ENCODE peak calls at places on chromosomes 16 and 17, in four cellular contexts. P is upper lobe of right lung, X is adipocyte, R is lung. J is an unnamed sample. For H3K4me1, the result is how much of the 10 kb centered on the place peaks cover.

GRCh38 chr16:66486773-66487579 is 59.9 kb downstream of the BEAN1 start:
- DNase-seq in X (peak), P (no peak), R (no peak), J (peak)

GRCh38 chr16:11383481-11384183 is 38.4 kb downstream of the RMI2 start:
- DNase-seq in P (peak), R (no peak), X (no peak), J (no peak)

GRCh38 chr16:51313204-51313603 is 162.1 kb upstream of the SALL1 start:
- DNase-seq in P (no peak), R (no peak), X (no peak), J (no peak)

GRCh38 chr16:69434066-69434465 is 9.6 kb downstream of the CYB5B start:
- DNase-seq in R (no peak), P (no peak), X (no peak), J (no peak)

GRCh38 chr16:71426069-71426879 is 15.6 kb downstream of the TLE7 start:
- DNase-seq in R (no peak), P (peak), X (peak), J (peak)

GRCh38 chr16:10240854-10241613 is 58.8 kb upstream of the GRIN2A start:
- DNase-seq in P (no peak), R (no peak), X (no peak), J (no peak)

GRCh38 chr17:3827124-3827773 is 18.8 kb downstream of the NCBP3 start:
- DNase-seq in P (no peak), X (peak), R (peak), J (peak)

GRCh38 chr17:71821512-71821911 is 299.3 kb upstream of the SOX9 start:
- DNase-seq in P (no peak), X (no peak), R (no peak), J (no peak)

GRCh38 chr17:68771867-68772515 is 170.8 kb upstream of the FAM20A start:
- DNase-seq in P (no peak), R (no peak), X (peak), J (peak)

GRCh38 chr16:80285089-80285488 is 255.7 kb upstream of the DYNLRB2 start:
- DNase-seq in P (no peak), R (no peak), X (peak), J (no peak)

GRCh38 chr16:23835390-23836077 is at the start of gene PRKCB:
- DNase-seq in X (peak), P (peak), R (peak), J (peak)

GRCh38 chr16:7744546-7745294 is 412.1 kb downstream of the RBFOX1 start:
- DNase-seq in X (no peak), R (no peak), P (no peak), J (no peak)

GRCh38 chr16:13633381-13633861 is 286.5 kb upstream of the ERCC4 start:
- DNase-seq in X (no peak), P (no peak), R (no peak), J (no peak)

GRCh38 chr16:24054649-24055560 is 201.2 kb upstream of the CACNG3 start:
- DNase-seq in X (no peak), R (no peak), P (no peak), J (no peak)

GRCh38 chr17:57921342-57921741 is 33.9 kb downstream of the CUEDC1 start:
- DNase-seq in P (no peak), R (no peak), X (peak), J (no peak)

GRCh38 chr17:78416311-78416711 is 37.9 kb downstream of the PGS1 start:
- DNase-seq in P (no peak), R (no peak), X (no peak), J (peak)

GRCh38 chr17:78416791-78417530 is 38.5 kb downstream of the PGS1 start:
- DNase-seq in P (no peak), X (no peak), R (peak), J (peak)

GRCh38 chr17:78415821-78416301 is 37.4 kb downstream of the PGS1 start:
- DNase-seq in X (no peak), P (no peak), R (no peak), J (peak)

GRCh38 chr17:78412403-78412802 is 34.0 kb downstream of the PGS1 start:
- DNase-seq in R (no peak), P (peak), X (no peak), J (no peak)

GRCh38 chr17:78414178-78415162 is 36.0 kb downstream of the PGS1 start:
- DNase-seq in X (no peak), P (no peak), R (no peak), J (no peak)
- H3K4me1 ChIP-seq in X (half or more), P (half or more), R (under half), J (under half)

GRCh38 chr16:84628226-84628731 is 10.4 kb upstream of the COTL1 start:
- DNase-seq in R (no peak), X (no peak), P (no peak), J (no peak)
- H3K4me1 ChIP-seq in R (under half), X (under half), P (under half), J (under half)

GRCh38 chr17:17710728-17711541 is 29.7 kb downstream of the RAI1 start:
- DNase-seq in X (peak), P (peak), R (peak), J (peak)

GRCh38 chr17:17713839-17714238 is 32.6 kb downstream of the RAI1 start:
- DNase-seq in X (peak), R (peak), P (peak), J (no peak)

GRCh38 chr17:17714261-17714866 is 33.1 kb downstream of the RAI1 start:
- DNase-seq in R (no peak), P (no peak), X (peak), J (no peak)

GRCh38 chr17:17711708-17712141 is 30.5 kb downstream of the RAI1 start:
- DNase-seq in X (peak), P (no peak), R (no peak), J (no peak)

DNA sequence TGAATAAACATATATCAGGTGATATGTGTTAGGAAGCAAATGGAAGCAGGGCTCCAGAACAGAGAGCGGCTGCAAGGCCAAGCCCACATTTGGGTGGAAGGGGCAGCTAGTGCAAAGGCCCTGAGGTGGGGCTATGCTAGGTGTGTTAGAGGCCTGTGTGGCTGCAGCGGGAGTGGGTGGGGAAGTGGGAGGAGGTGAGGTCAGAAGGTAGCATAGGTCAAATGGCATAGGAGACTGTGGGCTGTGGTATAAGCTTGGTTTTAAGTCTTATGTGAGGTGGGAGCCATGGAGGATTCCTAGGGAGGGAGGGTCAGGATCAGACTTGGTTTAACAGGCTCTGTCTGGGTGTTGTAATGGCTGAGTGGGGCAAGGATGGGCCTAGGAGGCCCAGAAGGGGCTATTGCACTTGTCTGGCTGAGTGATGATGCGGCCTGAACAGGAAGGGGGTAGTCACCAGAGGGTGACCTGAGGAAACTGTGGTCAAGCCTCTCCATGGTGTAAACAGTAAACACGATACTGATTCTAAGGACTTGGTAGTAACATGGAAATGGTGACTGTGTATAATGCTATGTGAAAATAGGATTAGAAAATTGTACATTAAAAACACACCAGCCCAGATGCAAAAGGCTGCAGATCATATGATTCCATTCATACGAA is 31.1 kb downstream of the RAI1 start:
- DNase-seq in P (no peak), X (peak), R (no peak), J (peak)
- H3K4me1 ChIP-seq in P (half or more), X (under half), R (under half), J (under half)

GRCh38 chr17:59373879-59374495 is 42.5 kb downstream of the YPEL2 start:
- DNase-seq in P (no peak), R (no peak), X (peak), J (no peak)
- H3K4me1 ChIP-seq in P (half or more), R (half or more), X (half or more), J (half or more)

GRCh38 chr17:63496663-63497400 is 20.0 kb downstream of the ACE start:
- DNase-seq in X (no peak), R (no peak), P (no peak), J (no peak)
- H3K4me1 ChIP-seq in X (under half), R (under half), P (under half), J (under half)

GRCh38 chr17:81518113-81518784 is 5.7 kb upstream of the ACTG1 start:
- DNase-seq in R (no peak), X (peak), P (no peak), J (no peak)
- H3K4me1 ChIP-seq in R (under half), X (under half), P (under half), J (under half)

GRCh38 chr16:57791903-57792461 is 10.3 kb downstream of the KIFC3 start:
- DNase-seq in R (no peak), X (no peak), P (no peak), J (no peak)
- H3K4me1 ChIP-seq in R (under half), X (under half), P (under half), J (under half)

DNA sequence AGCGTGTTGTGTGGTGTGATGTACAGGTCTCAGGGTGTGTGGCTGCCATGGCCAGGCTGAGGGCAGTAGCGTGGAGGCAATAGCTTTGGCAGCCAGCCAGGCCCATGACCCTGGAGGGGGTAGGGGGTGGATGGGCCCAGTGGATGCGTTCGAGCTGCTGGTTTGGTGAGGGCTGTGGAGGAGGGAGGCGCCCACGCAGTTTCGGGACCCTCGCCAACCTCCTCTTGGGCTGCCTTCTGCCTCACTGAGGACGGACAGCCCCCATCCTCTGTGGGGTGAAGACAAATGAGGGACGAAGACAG is 238.6 kb upstream of the GSE1 start:
- DNase-seq in P (no peak), X (no peak), R (no peak), J (no peak)
- H3K4me1 ChIP-seq in P (under half), X (half or more), R (under half), J (under half)